ENCODE peak calls at places on chromosomes 7 and 10, in seven cellular contexts. B, C, H, M, Y, Q and W are unnamed samples.

GRCh38 chr7:147231275-147231674 is 1114.7 kb downstream of the CNTNAP2 start:
- DNase-seq in B (no peak), C (no peak), H (no peak), M (no peak), Y (no peak), Q (no peak), W (no peak)

GRCh38 chr10:45246522-45246921 is 68.9 kb downstream of the OR13A1 start:
- DNase-seq in B (no peak), C (no peak), H (no peak), M (no peak), Y (no peak), Q (no peak), W (no peak)

GRCh38 chr10:95742529-95742884 is 13.5 kb upstream of the ENTPD1 start:
- DNase-seq in B (no peak), C (no peak), H (no peak), M (no peak), Y (no peak), Q (peak; percentile 87), W (peak; percentile 96)

GRCh38 chr7:33614357-33615132 is 290.8 kb upstream of the BMPER start:
- DNase-seq in B (no peak), C (no peak), H (no peak), M (no peak), Y (no peak), Q (no peak), W (no peak)

GRCh38 chr7:55903985-55904759 is 16.9 kb downstream of the ZNF713 start:
- DNase-seq in B (no peak), C (no peak), H (peak; percentile 53), M (no peak), Y (no peak), Q (no peak), W (no peak)

GRCh38 chr7:73817121-73817520 is 13.7 kb upstream of the CLDN4 start:
- DNase-seq in B (no peak), C (no peak), H (no peak), M (no peak), Y (no peak), Q (no peak), W (no peak)

GRCh38 chr10:13716161-13717071 is 129.7 kb downstream of the PRPF18 start:
- DNase-seq in B (no peak), C (no peak), H (no peak), M (no peak), Y (no peak), Q (no peak), W (peak; percentile 81)

GRCh38 chr10:77196616-77197015 is 441.0 kb downstream of the KCNMA1 start:
- DNase-seq in B (no peak), C (no peak), H (no peak), M (no peak), Y (no peak), Q (no peak), W (no peak)

GRCh38 chr10:73253226-73253557 is 748 bp upstream of the MRPS16 start:
- DNase-seq in B (no peak), C (peak; percentile 34), H (no peak), M (no peak), Y (no peak), Q (peak; percentile 30), W (no peak)

GRCh38 chr7:79118143-79118542 is 335.3 kb downstream of the MAGI2 start:
- DNase-seq in B (no peak), C (no peak), H (no peak), M (no peak), Y (no peak), Q (no peak), W (peak; percentile 55)

GRCh38 chr7:95365151-95365550 is 31.0 kb downstream of the PON3 start:
- DNase-seq in B (no peak), C (no peak), H (no peak), M (no peak), Y (no peak), Q (peak; percentile 10), W (no peak)

GRCh38 chr10:61634711-61635110 is 28.0 kb upstream of the CABCOCO1 start:
- DNase-seq in B (no peak), C (no peak), H (no peak), M (no peak), Y (no peak), Q (no peak), W (no peak)

GRCh38 chr7:128094111-128094570 is 62.9 kb upstream of the LRRC4 start:
- DNase-seq in B (no peak), C (no peak), H (no peak), M (no peak), Y (no peak), Q (no peak), W (no peak)

GRCh38 chr7:102119925-102120324 is 166.7 kb upstream of the SH2B2 start:
- DNase-seq in B (no peak), C (no peak), H (no peak), M (no peak), Y (no peak), Q (no peak), W (no peak)

DNA sequence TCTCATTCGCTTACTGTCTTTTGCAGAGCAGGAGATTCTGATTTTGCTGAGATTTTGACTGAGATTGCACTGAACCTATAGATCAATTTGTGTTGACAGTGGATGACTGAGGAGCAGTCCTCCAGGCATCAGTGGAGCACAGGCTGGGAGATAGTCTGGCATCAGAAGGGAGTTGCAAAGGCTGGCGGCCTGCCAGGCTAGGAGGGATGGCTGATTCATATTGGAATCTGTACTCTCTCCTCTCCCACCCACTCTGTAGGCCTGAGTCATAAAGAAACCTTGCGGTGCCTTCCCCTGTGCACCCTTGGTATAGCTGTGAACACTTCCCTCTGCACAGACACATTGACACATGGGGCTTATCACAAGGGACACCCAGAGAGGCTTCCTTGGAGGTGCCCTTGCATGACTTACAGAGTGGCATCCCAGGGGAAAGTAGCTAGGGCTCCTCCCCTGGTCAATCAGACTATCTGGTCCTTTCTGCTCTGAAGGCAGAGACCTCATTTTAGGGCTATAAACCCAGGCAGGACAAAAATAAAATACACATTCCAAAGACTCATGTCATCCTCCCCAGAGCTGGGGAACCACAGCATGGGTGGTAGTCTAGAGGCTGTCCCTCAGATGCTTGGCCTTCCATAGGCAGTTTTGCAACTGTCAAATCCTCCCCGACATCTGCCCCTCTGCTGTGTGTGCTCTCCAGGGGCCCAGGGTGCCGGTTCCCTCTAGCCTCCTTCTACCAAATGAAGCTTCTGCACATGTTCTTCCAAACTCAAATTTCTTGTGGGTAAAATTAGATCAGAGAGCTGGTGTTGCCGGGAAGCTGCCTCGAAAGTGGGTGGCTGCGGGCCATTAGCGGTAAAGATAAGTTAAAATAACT is 37.4 kb upstream of the EEPD1 start:
- DNase-seq in B (peak; percentile 90), C (no peak), H (peak; percentile 79), M (no peak), Y (no peak), Q (peak; percentile 82), W (peak; percentile 65)
- TF ChIP-seq POLR2AphosphoS5 in B (peak; percentile 57), C (no peak), H (no peak), M (no peak), Y (no peak), Q (no peak), W (no peak)

DNA sequence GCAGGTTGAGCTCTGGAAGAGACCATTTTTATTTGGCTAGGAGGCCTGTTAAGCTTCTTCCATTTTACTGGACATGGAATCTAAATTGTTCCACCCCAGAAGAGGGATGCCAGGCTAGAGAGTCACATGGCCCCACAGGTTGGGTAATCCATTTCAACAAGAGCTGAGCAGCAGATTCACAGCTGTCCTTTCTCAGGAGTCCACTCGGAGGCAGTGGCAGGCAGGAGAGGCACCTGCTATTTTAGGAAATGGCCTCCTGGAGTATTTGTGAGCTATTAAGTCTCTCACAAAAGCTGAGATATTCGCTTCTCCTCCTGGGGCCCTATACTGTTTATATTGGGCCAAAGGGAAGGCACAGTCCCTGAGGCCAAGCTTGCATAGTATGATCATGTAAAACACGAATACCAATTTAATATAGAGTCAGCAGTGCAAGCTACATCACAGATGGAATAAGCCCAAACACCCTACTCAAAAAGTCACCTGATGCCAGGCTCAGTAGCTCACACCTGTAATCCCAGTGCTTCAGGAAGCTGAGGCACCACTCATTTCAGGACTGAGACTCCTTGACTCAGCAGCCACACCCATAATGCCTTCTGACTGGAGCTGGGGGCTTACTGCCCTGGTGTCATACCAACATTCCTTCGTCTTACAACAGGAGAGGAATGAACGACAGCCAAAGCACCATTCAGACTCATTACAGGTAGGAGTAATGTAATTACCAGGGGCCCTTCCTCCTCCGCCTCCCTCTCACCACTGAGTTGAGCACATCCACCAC is 124.1 kb downstream of the LMBR1 start:
- DNase-seq in B (no peak), C (peak; percentile 46), H (no peak), M (no peak), Y (no peak), Q (no peak), W (no peak)
- H3K4me2 ChIP-seq in B (peak overlapping the region; percentile 9), C (no peak overlapping the region), H (no peak overlapping the region), M (no peak overlapping the region), Y (no peak overlapping the region), Q (no peak overlapping the region), W (no peak overlapping the region)

GRCh38 chr7:129498021-129498420 is 4.3 kb upstream of the SMKR1 start:
- DNase-seq in B (no peak), C (no peak), H (no peak), M (no peak), Y (no peak), Q (no peak), W (no peak)

GRCh38 chr7:129499915-129500463 is 2.3 kb upstream of the SMKR1 start:
- DNase-seq in B (no peak), C (no peak), H (peak; percentile 26), M (no peak), Y (no peak), Q (no peak), W (no peak)

GRCh38 chr7:129501760-129502707 is at the start of gene SMKR1:
- DNase-seq in B (peak; percentile 46), C (peak; percentile 78), H (peak; percentile 12), M (peak; percentile 99), Y (no peak), Q (no peak), W (peak; percentile 43)

GRCh38 chr7:129503725-129504124 is 1.4 kb downstream of the SMKR1 start:
- DNase-seq in B (no peak), C (no peak), H (no peak), M (no peak), Y (no peak), Q (no peak), W (no peak)

DNA sequence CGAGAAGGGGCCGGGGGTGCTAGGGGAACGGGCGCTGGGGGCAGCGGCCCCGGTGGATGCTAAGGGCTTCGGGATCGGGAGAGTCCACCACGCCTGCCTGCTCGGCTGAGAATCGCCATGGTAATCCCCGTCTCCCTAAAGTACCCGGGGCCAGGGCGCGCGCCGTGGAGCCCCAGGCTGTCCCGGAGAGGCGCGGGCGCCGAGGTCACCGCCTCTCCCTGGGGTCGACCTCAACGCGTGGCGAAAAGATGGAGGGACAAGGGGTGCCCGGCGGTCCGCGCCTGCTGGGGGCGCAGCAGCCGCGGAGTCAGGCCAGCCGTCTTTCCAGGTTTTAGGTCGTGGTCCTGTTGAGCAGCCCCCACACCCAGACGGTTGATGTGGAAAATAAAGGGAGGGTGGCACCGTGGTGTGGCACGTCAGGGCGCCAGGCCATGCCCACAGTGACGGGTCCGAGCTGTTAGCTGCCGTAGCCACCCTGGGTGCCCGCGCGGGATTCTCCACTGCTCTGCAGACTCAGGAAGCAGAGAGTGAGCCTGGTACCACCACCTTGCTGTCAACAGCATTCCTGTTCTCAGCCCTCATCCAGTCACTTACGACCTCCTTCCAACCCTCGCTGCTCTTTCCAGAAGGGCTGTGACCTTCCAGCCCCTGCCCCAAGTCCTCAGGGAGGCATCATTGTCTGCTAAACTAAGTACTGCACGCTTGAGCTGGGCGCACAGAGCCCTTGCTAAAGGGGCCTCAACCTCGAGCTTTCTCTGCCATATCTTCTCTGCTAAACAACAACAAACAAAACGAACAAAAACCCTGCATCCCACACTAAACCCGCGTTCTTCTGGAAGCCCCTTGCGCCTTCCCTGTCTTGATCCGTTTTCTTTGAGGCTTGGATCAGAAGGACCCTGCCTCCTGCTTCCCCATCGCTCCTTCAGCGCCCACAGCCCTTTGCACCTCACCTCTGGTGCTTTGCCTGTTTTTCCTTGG is 666 bp downstream of the SMKR1 start:
- DNase-seq in B (no peak), C (peak; percentile 69), H (no peak), M (no peak), Y (no peak), Q (no peak), W (peak; percentile 14)
- TF ChIP-seq EZH2 in B (no peak), C (peak; percentile 25), H (no peak), M (no peak), Y (peak; percentile 44), Q (no peak), W (no peak)

GRCh38 chr10:48456361-48456804 is 148.5 kb downstream of the ARHGAP22 start:
- DNase-seq in B (no peak), C (peak; percentile 12), H (no peak), M (peak; percentile 68), Y (no peak), Q (no peak), W (peak; percentile 69)
- TF ChIP-seq POLR2AphosphoS5 in B (no peak), C (no peak), H (no peak), M (no peak), Y (no peak), Q (no peak), W (no peak)